ENCODE peak calls at places on chromosomes 4 and X, in nine cellular contexts. A, I, W, X, D, E, S, O and B are unnamed samples.

GRCh38 chrX:100494570-100494969 is 84.5 kb upstream of the PCDH19 start:
- DNase-seq in A (no peak), I (no peak), W (no peak), X (no peak), D (no peak), E (no peak), S (no peak), O (no peak), B (no peak)

GRCh38 chr4:54400802-54401201 is 171.7 kb downstream of the PDGFRA start:
- DNase-seq in A (no peak), I (no peak), W (peak), X (peak), D (peak), E (no peak), S (no peak), O (peak), B (peak)

GRCh38 chr4:143377635-143378099 is 41.0 kb downstream of the GAB1 start:
- DNase-seq in A (no peak), I (no peak), W (no peak), X (no peak), D (no peak), E (peak), S (no peak), O (no peak), B (no peak)

GRCh38 chr4:155952546-155952945 is 1.1 kb downstream of the CTSO start:
- DNase-seq in A (no peak), I (no peak), W (no peak), X (no peak), D (peak), E (no peak), S (no peak), O (peak), B (peak)

GRCh38 chr4:80183196-80184052 is 13.9 kb upstream of the PRDM8 start:
- DNase-seq in A (peak), I (no peak), W (peak), X (peak), D (no peak), E (no peak), S (no peak), O (no peak), B (peak)

GRCh38 chrX:38804481-38805293 is 3.4 kb downstream of the MID1IP1 start:
- DNase-seq in A (peak), I (no peak), W (no peak), X (peak), D (no peak), E (peak), S (peak), O (no peak), B (no peak)

GRCh38 chr4:24001486-24001885 is 111.6 kb upstream of the PPARGC1A start:
- DNase-seq in A (no peak), I (no peak), W (no peak), X (no peak), D (no peak), E (no peak), S (no peak), O (no peak), B (no peak)

GRCh38 chr4:119138046-119138445 is 2.4 kb downstream of the MYOZ2 start:
- DNase-seq in A (no peak), I (no peak), W (no peak), X (no peak), D (peak), E (no peak), S (no peak), O (no peak), B (peak)

GRCh38 chrX:38206036-38206435 is 14.6 kb downstream of the SRPX start:
- DNase-seq in A (no peak), I (no peak), W (no peak), X (no peak), D (peak), E (no peak), S (no peak), O (no peak), B (peak)

GRCh38 chr4:104494822-104495559 is at the start of gene CXXC4:
- DNase-seq in A (peak), I (peak), W (peak), X (peak), D (peak), E (peak), S (peak), O (peak), B (peak)

GRCh38 chr4:37998225-37998624 is 38.0 kb downstream of the PTTG2 start:
- DNase-seq in A (no peak), I (no peak), W (no peak), X (no peak), D (no peak), E (no peak), S (no peak), O (no peak), B (no peak)

GRCh38 chr4:3816256-3816825 is 50.2 kb downstream of the ADRA2C start:
- DNase-seq in A (no peak), I (no peak), W (no peak), X (no peak), D (no peak), E (no peak), S (peak), O (no peak), B (no peak)

GRCh38 chr4:159508917-159509500 is 406.1 kb downstream of the RAPGEF2 start:
- DNase-seq in A (no peak), I (no peak), W (no peak), X (no peak), D (no peak), E (no peak), S (no peak), O (peak), B (no peak)

GRCh38 chrX:6226646-6227444 is 1.8 kb downstream of the NLGN4X start:
- DNase-seq in A (no peak), I (no peak), W (peak), X (no peak), D (no peak), E (no peak), S (no peak), O (no peak), B (peak)

GRCh38 chr4:169484485-169484884 is 127.9 kb downstream of the NEK1 start:
- DNase-seq in A (no peak), I (no peak), W (no peak), X (no peak), D (peak), E (no peak), S (no peak), O (peak), B (peak)

GRCh38 chr4:186132577-186133277 is 28.2 kb downstream of the FAM149A start:
- DNase-seq in A (no peak), I (no peak), W (no peak), X (no peak), D (peak), E (no peak), S (no peak), O (peak), B (peak)

GRCh38 chr4:180060159-180060889 is 2182.9 kb upstream of the TENM3 start:
- DNase-seq in A (no peak), I (no peak), W (no peak), X (no peak), D (peak), E (peak), S (no peak), O (peak), B (no peak)

GRCh38 chr4:176002007-176002623 is 63.5 kb upstream of the WDR17 start:
- DNase-seq in A (no peak), I (peak), W (peak), X (no peak), D (no peak), E (peak), S (peak), O (no peak), B (peak)

GRCh38 chr4:26298198-26298950 is 22.4 kb upstream of the RBPJ start:
- DNase-seq in A (no peak), I (no peak), W (no peak), X (no peak), D (peak), E (no peak), S (no peak), O (peak), B (peak)

GRCh38 chr4:183658362-183659028 is 490 bp downstream of the RWDD4 start:
- DNase-seq in A (peak), I (no peak), W (no peak), X (no peak), D (peak), E (peak), S (peak), O (peak), B (no peak)

GRCh38 chr4:128512767-128513322 is 225.2 kb upstream of the PGRMC2 start:
- DNase-seq in A (no peak), I (no peak), W (no peak), X (no peak), D (no peak), E (no peak), S (no peak), O (no peak), B (peak)

GRCh38 chr4:9894604-9895361 is 113.3 kb downstream of the DRD5 start:
- DNase-seq in A (no peak), I (no peak), W (no peak), X (no peak), D (no peak), E (peak), S (no peak), O (no peak), B (no peak)

GRCh38 chrX:65451663-65452062 is 82.9 kb downstream of the LAS1L start:
- DNase-seq in A (no peak), I (no peak), W (no peak), X (no peak), D (peak), E (peak), S (no peak), O (peak), B (peak)

GRCh38 chr4:123433976-123434375 is 37.4 kb downstream of the SPRY1 start:
- DNase-seq in A (no peak), I (no peak), W (no peak), X (no peak), D (no peak), E (no peak), S (no peak), O (no peak), B (no peak)

GRCh38 chrX:120459313-120459712 is 9.8 kb downstream of the LAMP2 start:
- DNase-seq in A (no peak), I (peak), W (no peak), X (no peak), D (no peak), E (no peak), S (no peak), O (no peak), B (no peak)

GRCh38 chrX:120456973-120457372 is 12.1 kb downstream of the LAMP2 start:
- DNase-seq in A (no peak), I (no peak), W (no peak), X (no peak), D (peak), E (peak), S (no peak), O (peak), B (peak)

GRCh38 chrX:120453985-120454384 is 15.1 kb downstream of the LAMP2 start:
- DNase-seq in A (no peak), I (no peak), W (no peak), X (no peak), D (no peak), E (no peak), S (no peak), O (no peak), B (no peak)

GRCh38 chrX:120462370-120462769 is 6.7 kb downstream of the LAMP2 start:
- DNase-seq in A (no peak), I (no peak), W (no peak), X (no peak), D (no peak), E (no peak), S (no peak), O (no peak), B (no peak)

GRCh38 chrX:120457766-120458180 is 11.3 kb downstream of the LAMP2 start:
- DNase-seq in A (no peak), I (no peak), W (no peak), X (no peak), D (peak), E (peak), S (no peak), O (peak), B (peak)
- H3K4me3 ChIP-seq in A (no peak), I (no peak), W (no peak), X (no peak), D (no peak), E (no peak), S (no peak), O (no peak), B (no peak)

GRCh38 chrX:95823796-95824195 is 860.8 kb upstream of the DIAPH2 start:
- DNase-seq in A (no peak), I (no peak), W (no peak), X (no peak), D (no peak), E (no peak), S (no peak), O (no peak), B (no peak)
- TF ChIP-seq CTCF in A (no peak), I (no peak), W (peak), X (no peak), D (no peak), E (no peak), S (no peak), O (no peak), B (no peak)

GRCh38 chr4:74402692-74403460 is 37.9 kb downstream of the EREG start:
- DNase-seq in A (no peak), I (no peak), W (no peak), X (no peak), D (no peak), E (peak), S (no peak), O (no peak), B (no peak)

GRCh38 chr4:74400395-74400794 is 35.5 kb downstream of the EREG start:
- DNase-seq in A (no peak), I (no peak), W (no peak), X (no peak), D (no peak), E (no peak), S (no peak), O (no peak), B (no peak)

GRCh38 chr4:74394476-74395136 is 29.7 kb downstream of the EREG start:
- DNase-seq in A (no peak), I (no peak), W (no peak), X (no peak), D (peak), E (no peak), S (no peak), O (peak), B (peak)

GRCh38 chr4:74395633-74396032 is 30.7 kb downstream of the EREG start:
- DNase-seq in A (no peak), I (no peak), W (no peak), X (no peak), D (peak), E (no peak), S (no peak), O (peak), B (no peak)

GRCh38 chr4:74397748-74398426 is 32.9 kb downstream of the EREG start:
- DNase-seq in A (no peak), I (no peak), W (no peak), X (no peak), D (peak), E (no peak), S (no peak), O (no peak), B (no peak)
- H3K4me3 ChIP-seq in A (peak), I (no peak), W (peak), X (peak), D (no peak), E (peak), S (peak), O (no peak), B (peak)

DNA sequence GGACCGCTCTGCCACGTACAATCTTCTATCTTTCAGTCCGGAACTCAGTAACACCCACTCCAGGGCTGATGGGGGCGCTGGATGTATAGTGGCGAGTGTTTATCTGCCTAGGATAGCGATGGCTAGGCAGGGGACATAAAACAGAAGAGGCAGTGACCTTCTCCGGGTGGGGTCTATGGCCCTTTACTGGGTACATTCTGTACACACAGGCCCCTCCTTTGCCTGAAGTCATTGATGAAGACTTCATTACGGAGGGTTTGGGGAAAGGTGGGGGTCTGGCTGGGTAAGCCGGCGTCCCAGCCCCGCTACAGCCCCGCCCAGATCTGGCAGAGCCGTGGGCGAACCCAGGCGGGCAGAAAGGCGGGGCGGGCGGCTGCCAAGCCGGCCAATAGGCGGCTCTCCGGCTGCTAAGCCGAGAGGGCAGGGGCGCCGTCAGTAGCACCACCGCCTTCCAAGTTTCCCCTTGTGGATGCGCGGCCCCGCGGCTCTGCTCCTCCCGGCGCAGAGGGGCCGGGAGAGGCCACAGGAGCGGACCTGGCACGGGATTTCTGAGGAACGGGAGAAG is at the start of gene CHST7:
- DNase-seq in A (peak), I (no peak), W (peak), X (peak), D (peak), E (peak), S (peak), O (peak), B (peak)
- TF ChIP-seq CTCF in A (no peak), I (no peak), W (no peak), X (peak), D (peak), E (peak), S (no peak), O (peak), B (peak)

GRCh38 chrX:154429708-154430107 is 1.2 kb downstream of the ATP6AP1 start:
- DNase-seq in A (no peak), I (no peak), W (no peak), X (no peak), D (no peak), E (no peak), S (no peak), O (no peak), B (no peak)
- H3K4me3 ChIP-seq in A (no peak), I (peak), W (peak), X (peak), D (no peak), E (peak), S (peak), O (no peak), B (peak)

GRCh38 chrX:68945603-68946228 is 116.9 kb downstream of the EFNB1 start:
- DNase-seq in A (no peak), I (no peak), W (no peak), X (no peak), D (peak), E (peak), S (no peak), O (peak), B (peak)
- TF ChIP-seq CTCF in A (no peak), I (peak), W (no peak), X (no peak), D (peak), E (peak), S (no peak), O (peak), B (peak)

GRCh38 chr4:7285244-7286122 is 93.1 kb downstream of the SORCS2 start:
- DNase-seq in A (no peak), I (no peak), W (peak), X (no peak), D (no peak), E (no peak), S (no peak), O (no peak), B (no peak)
- H3K4me3 ChIP-seq in A (no peak), I (no peak), W (no peak), X (no peak), D (no peak), E (no peak), S (no peak), O (no peak), B (no peak)

DNA sequence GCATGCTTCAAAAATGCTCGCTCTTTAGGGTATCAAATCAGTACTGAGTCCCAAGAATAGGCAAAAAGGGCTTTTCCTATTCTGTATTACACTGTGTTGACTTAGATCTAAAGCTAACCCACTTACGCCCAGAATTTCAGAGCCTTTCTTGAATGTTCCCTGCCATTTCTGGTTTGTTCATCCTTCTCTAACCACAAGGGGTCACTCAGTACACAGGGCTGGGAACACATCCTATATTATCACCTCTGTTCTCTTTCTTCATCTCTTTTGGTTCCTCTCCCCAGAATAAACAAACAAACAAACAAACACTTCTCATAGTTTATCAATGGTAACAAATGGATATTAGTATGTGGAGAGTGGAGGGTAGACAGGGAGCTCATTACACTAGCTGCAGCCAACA is 25.5 kb upstream of the MORC4 start:
- DNase-seq in A (no peak), I (no peak), W (no peak), X (no peak), D (peak), E (peak), S (no peak), O (peak), B (peak)
- TF ChIP-seq CTCF in A (no peak), I (no peak), W (peak), X (peak), D (peak), E (peak), S (peak), O (peak), B (peak)

GRCh38 chr4:40189997-40190396 is 6.8 kb upstream of the RHOH start:
- DNase-seq in A (no peak), I (no peak), W (no peak), X (no peak), D (peak), E (peak), S (no peak), O (no peak), B (no peak)
- H3K4me3 ChIP-seq in A (no peak), I (no peak), W (no peak), X (no peak), D (no peak), E (peak), S (no peak), O (no peak), B (no peak)